ENCODE peak calls at places on chromosome 6, in five cellular contexts. C is testis, M is uterus, N is A549, P is stomach. Z is an unnamed sample.

GRCh38 chr6:130680118-130680517 is 147.1 kb upstream of the SMLR1 start:
- DNase-seq in N (no peak), P (no peak), M (no peak), C (no peak), Z (no peak)

GRCh38 chr6:113219783-113220182 is 637.4 kb upstream of the MARCKS start:
- DNase-seq in C (no peak), P (no peak), M (no peak), N (no peak), Z (no peak)

GRCh38 chr6:105794263-105794662 is 291.9 kb upstream of the PRDM1 start:
- DNase-seq in C (peak), N (peak), M (no peak), P (peak), Z (no peak)

GRCh38 chr6:151087861-151088598 is 151.7 kb upstream of the AKAP12 start:
- DNase-seq in M (peak), C (no peak), N (no peak), P (no peak), Z (no peak)

GRCh38 chr6:39792501-39793450 is 600 bp downstream of the DAAM2 start:
- DNase-seq in P (no peak), N (no peak), C (no peak), M (peak), Z (no peak)

GRCh38 chr6:142783499-142783898 is 161.5 kb downstream of the HIVEP2 start:
- DNase-seq in P (no peak), M (no peak), N (no peak), C (no peak), Z (no peak)

GRCh38 chr6:116465246-116465645 is 4.1 kb downstream of the CALHM6 start:
- DNase-seq in N (no peak), M (no peak), C (no peak), P (no peak), Z (no peak)

GRCh38 chr6:168415149-168415992 is 25.6 kb upstream of the SMOC2 start:
- DNase-seq in C (peak), P (no peak), M (no peak), N (no peak), Z (no peak)

GRCh38 chr6:31572041-31572911 is at the start of gene LTA:
- DNase-seq in P (no peak), C (no peak), M (no peak), N (no peak), Z (no peak)

GRCh38 chr6:149855040-149855654 is 9.0 kb downstream of the LRP11 start:
- DNase-seq in C (no peak), P (peak), N (peak), M (no peak), Z (no peak)

GRCh38 chr6:100417037-100417436 is 47.7 kb downstream of the SIM1 start:
- DNase-seq in P (no peak), C (no peak), N (no peak), M (no peak), Z (no peak)

GRCh38 chr6:127879685-127880084 is 21.2 kb downstream of the THEMIS start:
- DNase-seq in M (no peak), C (peak), N (no peak), P (no peak), Z (no peak)

GRCh38 chr6:133099573-133099972 is 141.6 kb upstream of the EYA4 start:
- DNase-seq in C (no peak), N (no peak), M (no peak), P (no peak), Z (no peak)

GRCh38 chr6:128112494-128112893 is 211.6 kb upstream of the THEMIS start:
- DNase-seq in P (no peak), M (no peak), N (no peak), C (no peak), Z (no peak)

GRCh38 chr6:62057300-62057699 is 228.7 kb downstream of the KHDRBS2 start:
- DNase-seq in M (no peak), P (no peak), C (no peak), N (no peak), Z (no peak)

GRCh38 chr6:46011241-46012085 is 4.2 kb downstream of the CLIC5 start:
- DNase-seq in P (peak), M (no peak), N (no peak), C (no peak), Z (peak)

GRCh38 chr6:128327890-128328289 is 192.5 kb downstream of the PTPRK start:
- DNase-seq in C (peak), N (no peak), M (no peak), P (no peak), Z (no peak)

GRCh38 chr6:24117016-24117415 is 9.0 kb upstream of the NRSN1 start:
- DNase-seq in C (no peak), N (no peak), M (no peak), P (no peak), Z (no peak)

GRCh38 chr6:17457956-17458355 is 64.6 kb downstream of the CAP2 start:
- DNase-seq in N (no peak), M (no peak), P (no peak), C (no peak), Z (no peak)

GRCh38 chr6:101398716-101399626 is 5.5 kb downstream of the GRIK2 start:
- DNase-seq in N (no peak), C (no peak), P (no peak), M (no peak), Z (no peak)

GRCh38 chr6:116217069-116217468 is 36.8 kb downstream of the TSPYL4 start:
- DNase-seq in P (no peak), N (peak), C (no peak), M (no peak), Z (no peak)

GRCh38 chr6:83462524-83462923 is 31.7 kb upstream of the ME1 start:
- DNase-seq in P (no peak), M (no peak), C (no peak), N (no peak), Z (no peak)

GRCh38 chr6:108989700-108990099 is 104.9 kb downstream of the SESN1 start:
- DNase-seq in C (no peak), P (peak), M (no peak), N (no peak), Z (no peak)

GRCh38 chr6:37131104-37131959 is 38.6 kb upstream of the PIM1 start:
- DNase-seq in M (peak), N (peak), C (peak), P (peak), Z (no peak)

GRCh38 chr6:149248688-149249369 is 68.7 kb upstream of the TAB2 start:
- DNase-seq in P (no peak), C (no peak), M (no peak), N (no peak), Z (no peak)

GRCh38 chr6:34771727-34772126 is 14.4 kb downstream of the SNRPC start:
- DNase-seq in N (no peak), M (no peak), P (no peak), C (no peak), Z (no peak)

GRCh38 chr6:82365011-82365751 is 1.6 kb downstream of the TPBG start:
- DNase-seq in P (peak), M (peak), C (peak), N (peak), Z (peak)
- TF ChIP-seq POLR2A in P (no peak), M (no peak), C (no peak), N (no peak), Z (no peak)

DNA sequence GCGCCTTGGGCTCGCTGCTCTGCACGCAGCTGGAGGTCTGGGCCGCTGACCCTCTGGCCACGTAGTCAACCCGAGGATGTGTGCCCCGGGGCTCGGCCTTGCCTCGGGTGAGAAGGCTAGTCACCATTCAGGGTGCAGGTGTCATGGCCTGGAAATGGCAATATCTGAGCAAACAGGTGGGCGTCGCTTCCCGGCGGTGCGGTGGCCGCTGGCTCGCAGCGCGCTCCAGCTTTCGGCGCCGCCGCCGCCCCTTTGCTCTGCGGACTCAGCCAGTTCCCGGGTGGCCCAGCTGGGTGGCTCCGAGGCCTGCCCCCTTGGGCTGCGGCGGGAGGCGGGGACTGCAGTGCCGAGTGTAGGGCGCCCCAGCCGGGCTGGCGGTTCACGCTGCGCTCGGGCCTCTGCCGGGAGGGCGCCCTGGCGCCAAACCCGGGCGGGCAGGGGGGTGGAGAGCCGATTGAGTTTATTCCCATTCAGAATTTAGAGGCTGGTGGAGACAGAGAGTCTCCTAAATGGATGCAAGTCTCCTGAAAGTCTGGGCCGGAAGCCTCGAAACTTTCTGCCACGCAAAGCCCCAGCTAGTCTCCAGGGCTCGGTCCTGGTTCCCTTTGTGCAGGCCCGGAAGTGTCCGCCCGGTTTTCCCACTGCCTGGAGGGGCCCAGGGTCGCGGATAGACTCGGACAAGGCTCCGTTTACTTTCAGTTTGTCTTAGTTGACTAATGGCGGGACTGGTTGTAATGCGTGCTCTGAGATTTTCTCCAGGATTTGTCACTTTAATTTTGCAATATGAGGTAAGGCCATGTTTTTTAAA is 11.3 kb upstream of the TFAP2A start:
- DNase-seq in N (no peak), P (peak), M (no peak), C (peak), Z (peak)
- TF ChIP-seq POLR2A in N (no peak), P (no peak), M (no peak), C (no peak), Z (no peak)

DNA sequence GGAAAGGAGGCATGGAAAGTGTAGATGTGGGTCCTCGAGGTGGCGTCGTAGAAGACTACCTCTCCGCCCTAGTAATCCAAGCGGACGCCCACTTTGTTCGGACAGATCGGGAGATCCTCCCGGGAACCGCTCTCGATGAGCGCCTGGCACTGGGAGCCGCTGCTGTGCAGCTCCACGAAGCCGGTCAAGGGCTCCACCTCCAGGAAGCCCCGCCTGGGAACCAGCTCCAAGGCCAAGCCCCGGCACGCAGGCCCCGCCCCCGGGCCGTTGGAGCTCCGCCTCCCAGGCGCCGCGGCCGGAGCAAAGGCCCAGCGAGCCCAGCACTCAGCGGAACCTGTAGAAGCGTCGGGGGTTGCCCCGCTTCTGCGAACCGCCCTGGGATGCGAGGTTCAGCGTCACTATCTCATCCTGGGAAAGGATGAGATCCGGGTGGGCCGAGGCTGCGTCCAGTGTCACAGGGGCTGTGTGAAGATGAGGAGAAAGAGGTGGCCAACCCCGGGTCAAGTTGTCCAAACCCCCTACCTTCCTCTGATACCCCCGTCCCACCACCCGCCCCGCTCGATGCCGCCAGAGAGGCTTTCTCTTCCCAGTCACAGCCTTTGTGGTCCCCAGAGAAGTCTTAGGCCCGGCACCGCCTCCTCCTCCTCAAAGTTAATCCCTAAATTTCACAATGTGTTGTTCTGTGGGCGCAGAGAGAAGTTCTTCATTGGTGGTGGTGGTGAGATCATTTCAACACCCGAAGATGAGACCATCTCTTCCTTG is 10.8 kb downstream of the TRIM31 start:
- DNase-seq in M (peak), P (peak), N (peak), C (peak), Z (peak)
- TF ChIP-seq POLR2A in M (peak), P (peak), N (peak), C (no peak), Z (no peak)

DNA sequence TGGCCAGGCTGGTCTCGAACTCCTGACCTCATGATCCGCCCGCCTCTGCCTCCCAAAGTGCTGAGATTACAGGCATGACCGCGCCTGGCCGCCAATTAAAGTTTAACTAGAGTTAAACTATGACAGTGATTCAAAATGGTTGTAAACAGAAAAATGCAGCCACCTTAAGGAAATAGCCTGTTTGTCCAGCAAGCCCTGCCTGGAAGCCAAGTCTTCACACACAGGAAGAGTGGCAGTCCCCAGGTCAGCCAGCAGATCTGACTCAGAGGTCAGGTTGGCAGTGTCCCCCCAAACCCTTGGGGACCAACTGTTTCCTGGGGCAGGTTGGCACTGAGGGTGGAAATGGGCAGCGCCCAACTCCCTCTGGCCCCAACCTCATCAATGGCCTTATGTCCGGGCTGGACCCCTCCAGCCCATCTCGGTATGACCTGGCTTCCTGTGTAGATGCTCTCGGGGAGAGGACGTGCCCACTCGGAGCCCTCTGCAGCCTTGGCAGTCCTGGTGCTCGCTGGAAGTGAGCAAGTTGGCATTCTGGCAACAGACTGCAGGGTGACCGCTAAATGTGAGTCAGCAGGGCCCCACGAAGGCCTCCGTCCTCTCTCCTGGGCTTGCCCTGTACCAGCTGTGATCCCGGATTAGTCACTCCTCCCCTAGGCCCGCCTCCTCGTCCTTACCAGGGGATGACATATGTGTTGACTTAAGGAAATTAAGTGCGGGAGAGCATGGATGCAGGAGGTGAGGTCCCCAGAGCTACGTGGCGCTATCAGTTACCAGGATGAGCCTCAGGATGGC is 9.7 kb upstream of the HSP90AB1 start:
- DNase-seq in M (peak), P (peak), N (peak), C (peak), Z (no peak)
- TF ChIP-seq POLR2A in M (no peak), P (no peak), N (peak), C (no peak), Z (peak)

DNA sequence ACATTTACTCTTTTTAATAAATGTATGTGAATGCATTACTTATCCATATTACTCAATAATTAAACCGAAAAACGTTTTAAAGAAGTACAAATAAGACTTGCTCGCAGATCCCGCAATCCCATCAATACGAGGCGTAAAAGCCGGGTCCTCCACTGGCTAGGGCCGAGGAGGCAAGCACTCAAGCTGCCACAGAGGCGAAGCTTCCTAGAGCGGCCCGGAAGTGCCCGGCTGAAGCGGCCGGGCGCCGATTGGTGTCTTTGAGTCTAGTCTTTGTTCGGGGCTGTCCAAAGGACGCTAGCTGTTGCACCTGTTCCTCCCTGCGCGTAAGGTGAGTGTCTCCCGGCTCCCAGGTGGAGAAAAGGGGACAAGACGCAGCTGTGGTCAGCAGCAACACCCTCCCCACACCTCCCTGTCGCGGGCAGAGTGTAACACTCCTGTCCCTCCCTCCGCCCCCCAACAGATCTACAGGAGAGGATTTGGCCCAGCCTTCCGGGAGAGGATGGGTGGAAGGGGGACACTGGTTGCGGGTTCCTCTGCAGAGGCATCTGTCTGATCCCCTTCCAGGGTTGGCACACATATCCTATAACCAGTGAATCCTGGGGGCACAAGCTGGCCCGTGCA is at the start of gene ZSCAN16:
- DNase-seq in C (peak), M (peak), N (peak), P (peak), Z (peak)
- TF ChIP-seq POLR2A in C (no peak), M (no peak), N (peak), P (no peak), Z (peak)